ENCODE peak calls at places on chromosomes 16 and 17, in four cellular contexts. Y, M, H and Q are unnamed samples.

GRCh38 chr16:50266337-50267091 is at the start of gene ADCY7:
- DNase-seq in Y (peak; percentile 57), M (peak; percentile 83), H (no peak), Q (peak; percentile 78)

GRCh38 chr16:29148867-29149272 is 164.0 kb downstream of the LAT start:
- DNase-seq in Y (no peak), M (no peak), H (no peak), Q (no peak)

GRCh38 chr17:62818491-62818890 is 10.4 kb upstream of the MARCHF10 start:
- DNase-seq in Y (no peak), M (peak; percentile 15), H (no peak), Q (no peak)

GRCh38 chr17:36835036-36835435 is 102.2 kb upstream of the LHX1 start:
- DNase-seq in Y (no peak), M (no peak), H (no peak), Q (no peak)

GRCh38 chr17:8391711-8392110 is 5.9 kb downstream of the RNF222 start:
- DNase-seq in Y (peak; percentile 58), M (peak; percentile 63), H (no peak), Q (peak; percentile 11)

GRCh38 chr16:9177861-9178260 is 86.4 kb downstream of the HAPSTR1 start:
- DNase-seq in Y (no peak), M (peak; percentile 49), H (no peak), Q (no peak)

GRCh38 chr17:1905190-1905919 is 75.5 kb downstream of the RPA1 start:
- DNase-seq in Y (no peak), M (no peak), H (no peak), Q (no peak)

GRCh38 chr16:12291989-12292759 is 315.6 kb downstream of the SNX29 start:
- DNase-seq in Y (no peak), M (no peak), H (no peak), Q (no peak)

GRCh38 chr17:13933597-13934276 is 135.6 kb upstream of the COX10 start:
- DNase-seq in Y (no peak), M (no peak), H (no peak), Q (no peak)

GRCh38 chr16:68969338-68969737 is 126.0 kb downstream of the TANGO6 start:
- DNase-seq in Y (no peak), M (no peak), H (no peak), Q (no peak)

GRCh38 chr17:38752119-38752929 is at the start of gene PSMB3:
- DNase-seq in Y (peak; percentile 100), M (peak; percentile 100), H (peak; percentile 88), Q (peak; percentile 100)

DNA sequence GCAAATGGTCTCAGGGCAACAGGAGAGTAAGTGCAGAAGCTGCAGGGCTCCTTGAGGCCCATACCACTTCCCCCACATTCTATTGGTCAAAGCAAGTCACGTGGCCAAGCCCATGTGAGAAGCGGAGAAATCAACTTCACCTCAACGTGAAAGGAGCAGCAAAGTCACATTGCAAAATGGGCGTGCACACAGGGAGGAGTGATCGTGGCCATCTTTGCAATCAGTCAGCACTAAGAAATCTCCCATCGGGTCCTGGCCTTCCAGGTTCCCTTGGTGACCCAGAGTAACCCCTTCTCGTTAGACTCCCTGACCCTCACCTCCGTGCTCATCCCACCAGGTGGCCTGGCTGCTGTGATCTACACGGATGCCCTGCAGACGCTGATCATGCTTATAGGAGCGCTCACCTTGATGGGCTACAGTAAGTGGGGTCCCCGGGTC is 38.0 kb downstream of the SLC5A11 start:
- DNase-seq in Y (peak; percentile 35), M (peak; percentile 22), H (peak; percentile 47), Q (no peak)
- H3K18ac ChIP-seq in Y (no peak overlapping the region), M (no peak overlapping the region), H (no peak overlapping the region), Q (no peak overlapping the region)

GRCh38 chr17:82007228-82007494 is 15.5 kb downstream of the CENPX start:
- DNase-seq in Y (no peak), M (no peak), H (no peak), Q (no peak)

GRCh38 chr17:82006468-82007227 is 16.0 kb downstream of the CENPX start:
- DNase-seq in Y (no peak), M (no peak), H (no peak), Q (peak; percentile 82)

GRCh38 chr17:82003411-82004381 is 19.0 kb downstream of the CENPX start:
- DNase-seq in Y (no peak), M (peak; percentile 87), H (peak; percentile 51), Q (peak; percentile 95)

GRCh38 chr17:82005701-82006348 is 16.9 kb downstream of the CENPX start:
- DNase-seq in Y (no peak), M (no peak), H (no peak), Q (no peak)

DNA sequence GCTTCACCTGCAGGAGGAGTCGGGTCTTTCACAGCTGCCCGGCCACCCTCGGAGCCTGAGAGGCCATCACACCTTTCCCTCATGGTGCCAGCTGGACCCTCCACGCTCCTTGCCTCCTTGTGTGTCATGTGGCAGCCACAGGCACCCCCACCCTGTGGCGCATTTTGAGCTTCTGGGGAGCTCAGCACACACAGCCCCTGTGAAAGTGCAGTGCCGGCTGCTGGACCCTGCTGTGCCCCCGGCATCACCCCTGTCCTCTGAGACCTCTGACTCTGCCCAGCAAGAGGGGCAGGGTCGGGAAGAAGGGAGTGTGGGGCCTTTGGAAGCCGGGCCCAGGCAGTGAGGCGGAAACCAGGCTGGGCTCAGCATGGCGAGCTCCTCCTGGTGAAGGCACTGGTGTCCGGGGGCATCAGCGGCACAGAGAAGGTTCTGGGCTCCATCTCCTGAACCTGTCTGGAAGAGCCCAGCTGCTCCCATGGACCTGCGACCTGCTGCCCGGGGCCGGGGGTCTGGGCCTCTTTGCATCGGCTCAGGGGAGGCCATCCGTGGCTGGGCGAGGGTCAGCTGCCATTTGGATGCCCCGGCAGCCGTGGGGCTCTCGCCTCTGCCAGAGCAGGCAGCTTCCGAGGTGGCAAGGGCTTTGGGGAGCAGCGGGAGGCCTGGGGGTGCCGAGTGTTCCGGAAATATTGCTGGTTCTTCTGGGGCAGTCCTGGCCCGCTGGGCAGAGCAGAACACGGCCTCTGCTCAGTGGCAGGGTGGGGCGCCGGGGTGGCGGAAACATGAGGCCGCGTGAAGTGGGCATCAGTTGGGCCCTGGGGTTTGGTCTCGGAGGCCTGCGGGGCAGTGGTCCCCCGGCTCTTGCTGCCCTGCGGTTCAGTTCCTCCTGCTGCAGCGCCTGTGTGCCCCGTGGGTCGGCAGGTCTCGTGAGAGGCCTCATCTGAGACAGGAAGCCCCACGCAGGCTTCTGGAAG is 17.9 kb downstream of the CENPX start:
- DNase-seq in Y (no peak), M (no peak), H (no peak), Q (no peak)
- H3K56ac ChIP-seq in Y (no peak overlapping the region), M (no peak overlapping the region), H (no peak overlapping the region), Q (peak overlapping the region; percentile 47)

GRCh38 chr16:14491831-14492529 is 138.1 kb downstream of the PARN start:
- DNase-seq in Y (no peak), M (no peak), H (no peak), Q (no peak)

GRCh38 chr16:14492614-14493013 is 137.4 kb downstream of the PARN start:
- DNase-seq in Y (no peak), M (no peak), H (no peak), Q (no peak)

GRCh38 chr16:14494396-14494795 is 135.7 kb downstream of the PARN start:
- DNase-seq in Y (no peak), M (no peak), H (no peak), Q (no peak)

GRCh38 chr16:14495213-14496046 is 134.6 kb downstream of the PARN start:
- DNase-seq in Y (no peak), M (no peak), H (no peak), Q (no peak)

GRCh38 chr16:14493791-14494190 is 136.3 kb downstream of the PARN start:
- DNase-seq in Y (no peak), M (no peak), H (no peak), Q (no peak)
- H3K18ac ChIP-seq in Y (no peak overlapping the region), M (no peak overlapping the region), H (no peak overlapping the region), Q (no peak overlapping the region)

DNA sequence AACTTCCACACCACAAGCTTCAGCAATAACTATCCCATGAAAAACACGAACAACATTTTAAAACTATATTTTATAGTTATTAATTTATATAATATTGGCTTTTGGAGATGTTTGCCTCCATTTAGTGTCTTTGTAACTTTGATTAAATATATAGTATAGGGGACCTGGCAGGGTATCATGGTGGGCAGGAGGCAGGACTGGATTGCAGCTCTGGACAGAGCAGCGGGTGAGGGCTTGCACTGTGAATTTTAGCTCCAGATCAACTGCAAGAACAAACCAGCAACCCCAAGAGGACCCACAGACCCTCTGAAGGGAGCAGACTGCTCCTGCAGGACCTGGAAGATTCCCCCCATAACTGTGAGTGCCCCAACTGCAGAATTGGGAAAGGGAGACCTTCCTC is 777.9 kb downstream of the KCNJ2 start:
- DNase-seq in Y (no peak), M (no peak), H (no peak), Q (no peak)
- H3K56ac ChIP-seq in Y (no peak overlapping the region), M (no peak overlapping the region), H (no peak overlapping the region), Q (no peak overlapping the region)

DNA sequence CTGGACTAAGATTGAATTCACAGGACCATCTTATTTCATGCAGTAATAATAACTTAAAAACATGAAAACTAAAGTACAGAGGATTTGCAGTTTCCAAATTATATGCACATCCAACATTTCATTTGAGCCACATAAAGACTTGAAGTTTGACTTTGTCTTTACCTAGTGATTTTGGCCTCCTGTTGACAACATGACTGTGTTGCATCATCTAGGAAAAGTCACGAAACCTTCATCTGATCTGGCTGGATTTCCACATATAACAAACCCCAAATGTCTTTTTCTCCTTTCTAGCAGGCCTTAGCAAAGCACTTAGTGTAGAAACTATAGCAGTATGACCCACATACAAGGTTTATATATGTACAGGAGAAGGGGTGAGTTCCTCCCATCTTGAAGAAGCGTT is 406.5 kb upstream of the CDH5 start:
- DNase-seq in Y (no peak), M (no peak), H (no peak), Q (no peak)
- H3K18ac ChIP-seq in Y (no peak overlapping the region), M (no peak overlapping the region), H (no peak overlapping the region), Q (peak overlapping the region; percentile 37)

GRCh38 chr16:83699817-83700216 is 108.0 kb upstream of the HSBP1 start:
- DNase-seq in Y (no peak), M (no peak), H (no peak), Q (no peak)
- H3K56ac ChIP-seq in Y (no peak overlapping the region), M (no peak overlapping the region), H (no peak overlapping the region), Q (no peak overlapping the region)

GRCh38 chr17:49548051-49548505 is 27.6 kb upstream of the NXPH3 start:
- DNase-seq in Y (no peak), M (no peak), H (no peak), Q (no peak)
- H3K18ac ChIP-seq in Y (no peak overlapping the region), M (no peak overlapping the region), H (no peak overlapping the region), Q (no peak overlapping the region)

DNA sequence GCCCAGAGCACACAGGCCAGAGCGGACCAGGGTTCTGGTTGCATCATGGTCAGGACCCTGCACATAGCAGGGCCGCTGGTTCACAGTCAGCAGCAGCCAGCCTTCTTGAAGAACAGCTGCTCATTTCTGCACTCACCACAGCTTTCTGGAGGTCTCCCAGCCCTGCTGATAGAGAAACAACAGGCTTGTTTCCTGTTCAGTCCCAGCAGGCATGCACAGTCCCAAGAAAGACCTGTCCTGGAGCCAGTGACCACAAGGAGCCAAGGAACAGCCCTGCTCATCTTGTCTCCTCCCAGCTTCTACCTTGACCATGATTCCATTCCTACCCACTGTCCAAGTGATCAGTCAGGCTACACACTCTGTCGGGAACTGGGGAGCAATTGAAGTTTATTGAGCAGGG is 155.7 kb upstream of the FOXF1 start:
- DNase-seq in Y (no peak), M (no peak), H (no peak), Q (peak; percentile 73)
- H3K56ac ChIP-seq in Y (no peak overlapping the region), M (no peak overlapping the region), H (no peak overlapping the region), Q (peak overlapping the region; percentile 97)